ENCODE peak calls at places on chromosomes 1 and 21, in five cellular contexts. One of them, this sample, is unnamed.

GRCh38 chr1:10185759-10186158 is 24.6 kb upstream of the KIF1B start:
- DNase-seq in LNCaP clone FGC: no peak
- DNase-seq in NCI-H1694: no peak
- DNase-seq in stimulated activated CD4-positive, alpha-beta T cell treated with anti-CD3 and anti-CD28 coated beads, Interleukin-1b, Interleukin-23, amount 100 ng/mL, for 24 hours: no peak
- DNase-seq in foreskin keratinocyte: no peak
- DNase-seq in this sample: no peak

GRCh38 chr1:17527036-17527914 is 12.2 kb upstream of the ARHGEF10L start:
- DNase-seq in stimulated activated CD4-positive, alpha-beta T cell treated with anti-CD3 and anti-CD28 coated beads, Interleukin-1b, Interleukin-23, amount 100 ng/mL, for 24 hours: no peak
- DNase-seq in LNCaP clone FGC: no peak
- DNase-seq in foreskin keratinocyte: no peak
- DNase-seq in NCI-H1694: no peak
- DNase-seq in this sample: no peak

GRCh38 chr1:167467126-167467725 is 51.1 kb downstream of the CD247 start:
- DNase-seq in NCI-H1694: no peak
- DNase-seq in foreskin keratinocyte: peak; percentile 83
- DNase-seq in stimulated activated CD4-positive, alpha-beta T cell treated with anti-CD3 and anti-CD28 coated beads, Interleukin-1b, Interleukin-23, amount 100 ng/mL, for 24 hours: no peak
- DNase-seq in LNCaP clone FGC: no peak
- DNase-seq in this sample: no peak

GRCh38 chr1:222910699-222911098 is 95.9 kb downstream of the DISP1 start:
- DNase-seq in stimulated activated CD4-positive, alpha-beta T cell treated with anti-CD3 and anti-CD28 coated beads, Interleukin-1b, Interleukin-23, amount 100 ng/mL, for 24 hours: no peak
- DNase-seq in LNCaP clone FGC: no peak
- DNase-seq in foreskin keratinocyte: peak; percentile 48
- DNase-seq in NCI-H1694: no peak
- DNase-seq in this sample: no peak

GRCh38 chr1:166032901-166033371 is 133.9 kb downstream of the FAM78B start:
- DNase-seq in LNCaP clone FGC: peak; percentile 31
- DNase-seq in stimulated activated CD4-positive, alpha-beta T cell treated with anti-CD3 and anti-CD28 coated beads, Interleukin-1b, Interleukin-23, amount 100 ng/mL, for 24 hours: no peak
- DNase-seq in NCI-H1694: peak; percentile 98
- DNase-seq in foreskin keratinocyte: no peak
- DNase-seq in this sample: no peak

GRCh38 chr1:207840380-207840779 is 70.5 kb downstream of the CD34 start:
- DNase-seq in LNCaP clone FGC: no peak
- DNase-seq in stimulated activated CD4-positive, alpha-beta T cell treated with anti-CD3 and anti-CD28 coated beads, Interleukin-1b, Interleukin-23, amount 100 ng/mL, for 24 hours: no peak
- DNase-seq in foreskin keratinocyte: no peak
- DNase-seq in NCI-H1694: no peak
- DNase-seq in this sample: no peak

GRCh38 chr21:46349134-46349760 is 25.3 kb downstream of the PCNT start:
- DNase-seq in foreskin keratinocyte: no peak
- DNase-seq in NCI-H1694: no peak
- DNase-seq in stimulated activated CD4-positive, alpha-beta T cell treated with anti-CD3 and anti-CD28 coated beads, Interleukin-1b, Interleukin-23, amount 100 ng/mL, for 24 hours: no peak
- DNase-seq in LNCaP clone FGC: no peak
- DNase-seq in this sample: no peak

GRCh38 chr1:228079601-228080263 is 2.8 kb upstream of the ARF1 start:
- DNase-seq in LNCaP clone FGC: no peak
- DNase-seq in foreskin keratinocyte: no peak
- DNase-seq in stimulated activated CD4-positive, alpha-beta T cell treated with anti-CD3 and anti-CD28 coated beads, Interleukin-1b, Interleukin-23, amount 100 ng/mL, for 24 hours: no peak
- DNase-seq in NCI-H1694: no peak
- DNase-seq in this sample: no peak

GRCh38 chr1:221712198-221712684 is 29.6 kb downstream of the DUSP10 start:
- DNase-seq in LNCaP clone FGC: no peak
- DNase-seq in NCI-H1694: no peak
- DNase-seq in foreskin keratinocyte: peak; percentile 86
- DNase-seq in stimulated activated CD4-positive, alpha-beta T cell treated with anti-CD3 and anti-CD28 coated beads, Interleukin-1b, Interleukin-23, amount 100 ng/mL, for 24 hours: no peak
- DNase-seq in this sample: no peak

GRCh38 chr1:230517786-230518185 is 91.7 kb upstream of the PGBD5 start:
- DNase-seq in LNCaP clone FGC: no peak
- DNase-seq in NCI-H1694: peak; percentile 100
- DNase-seq in stimulated activated CD4-positive, alpha-beta T cell treated with anti-CD3 and anti-CD28 coated beads, Interleukin-1b, Interleukin-23, amount 100 ng/mL, for 24 hours: no peak
- DNase-seq in foreskin keratinocyte: peak; percentile 42
- DNase-seq in this sample: no peak

GRCh38 chr1:12049625-12050024 is 13.5 kb upstream of the TNFRSF8 start:
- DNase-seq in stimulated activated CD4-positive, alpha-beta T cell treated with anti-CD3 and anti-CD28 coated beads, Interleukin-1b, Interleukin-23, amount 100 ng/mL, for 24 hours: no peak
- DNase-seq in foreskin keratinocyte: no peak
- DNase-seq in LNCaP clone FGC: peak; percentile 83
- DNase-seq in NCI-H1694: no peak
- DNase-seq in this sample: no peak

GRCh38 chr1:202704601-202705000 is 5.7 kb downstream of the SYT2 start:
- DNase-seq in NCI-H1694: no peak
- DNase-seq in LNCaP clone FGC: no peak
- DNase-seq in stimulated activated CD4-positive, alpha-beta T cell treated with anti-CD3 and anti-CD28 coated beads, Interleukin-1b, Interleukin-23, amount 100 ng/mL, for 24 hours: no peak
- DNase-seq in foreskin keratinocyte: no peak
- DNase-seq in this sample: no peak

GRCh38 chr1:86154581-86155060 is 2.0 kb downstream of the COL24A1 start:
- DNase-seq in NCI-H1694: no peak
- DNase-seq in LNCaP clone FGC: no peak
- DNase-seq in foreskin keratinocyte: peak; percentile 26
- DNase-seq in stimulated activated CD4-positive, alpha-beta T cell treated with anti-CD3 and anti-CD28 coated beads, Interleukin-1b, Interleukin-23, amount 100 ng/mL, for 24 hours: no peak
- DNase-seq in this sample: no peak

GRCh38 chr21:38351961-38352521 is 95.2 kb downstream of the KCNJ15 start:
- DNase-seq in foreskin keratinocyte: peak; percentile 89
- DNase-seq in NCI-H1694: no peak
- DNase-seq in stimulated activated CD4-positive, alpha-beta T cell treated with anti-CD3 and anti-CD28 coated beads, Interleukin-1b, Interleukin-23, amount 100 ng/mL, for 24 hours: no peak
- DNase-seq in LNCaP clone FGC: no peak
- DNase-seq in this sample: no peak

GRCh38 chr1:244236101-244236500 is 185.0 kb downstream of the ZBTB18 start:
- DNase-seq in LNCaP clone FGC: no peak
- DNase-seq in foreskin keratinocyte: no peak
- DNase-seq in NCI-H1694: no peak
- DNase-seq in stimulated activated CD4-positive, alpha-beta T cell treated with anti-CD3 and anti-CD28 coated beads, Interleukin-1b, Interleukin-23, amount 100 ng/mL, for 24 hours: no peak
- DNase-seq in this sample: no peak

GRCh38 chr1:116262207-116262994 is 110.6 kb upstream of the ATP1A1 start:
- DNase-seq in stimulated activated CD4-positive, alpha-beta T cell treated with anti-CD3 and anti-CD28 coated beads, Interleukin-1b, Interleukin-23, amount 100 ng/mL, for 24 hours: no peak
- DNase-seq in NCI-H1694: no peak
- DNase-seq in foreskin keratinocyte: no peak
- DNase-seq in LNCaP clone FGC: no peak
- DNase-seq in this sample: no peak

GRCh38 chr1:91883470-91883869 is 2.5 kb downstream of the TGFBR3 start:
- DNase-seq in LNCaP clone FGC: no peak
- DNase-seq in NCI-H1694: peak; percentile 21
- DNase-seq in stimulated activated CD4-positive, alpha-beta T cell treated with anti-CD3 and anti-CD28 coated beads, Interleukin-1b, Interleukin-23, amount 100 ng/mL, for 24 hours: no peak
- DNase-seq in foreskin keratinocyte: peak; percentile 39
- DNase-seq in this sample: peak; percentile 32

GRCh38 chr1:2935766-2936390 is 85.4 kb upstream of the ACTRT2 start:
- DNase-seq in LNCaP clone FGC: no peak
- DNase-seq in foreskin keratinocyte: no peak
- DNase-seq in NCI-H1694: no peak
- DNase-seq in stimulated activated CD4-positive, alpha-beta T cell treated with anti-CD3 and anti-CD28 coated beads, Interleukin-1b, Interleukin-23, amount 100 ng/mL, for 24 hours: no peak
- DNase-seq in this sample: no peak

GRCh38 chr1:18038051-18038450 is 69.5 kb upstream of the IGSF21 start:
- DNase-seq in stimulated activated CD4-positive, alpha-beta T cell treated with anti-CD3 and anti-CD28 coated beads, Interleukin-1b, Interleukin-23, amount 100 ng/mL, for 24 hours: no peak
- DNase-seq in NCI-H1694: no peak
- DNase-seq in LNCaP clone FGC: no peak
- DNase-seq in foreskin keratinocyte: no peak
- DNase-seq in this sample: no peak

GRCh38 chr1:26239936-26240335 is 5.9 kb downstream of the CEP85 start:
- DNase-seq in LNCaP clone FGC: no peak
- DNase-seq in foreskin keratinocyte: no peak
- DNase-seq in stimulated activated CD4-positive, alpha-beta T cell treated with anti-CD3 and anti-CD28 coated beads, Interleukin-1b, Interleukin-23, amount 100 ng/mL, for 24 hours: no peak
- DNase-seq in NCI-H1694: no peak
- DNase-seq in this sample: no peak

GRCh38 chr1:64302971-64303370 is 99.5 kb downstream of the UBE2U start:
- DNase-seq in stimulated activated CD4-positive, alpha-beta T cell treated with anti-CD3 and anti-CD28 coated beads, Interleukin-1b, Interleukin-23, amount 100 ng/mL, for 24 hours: no peak
- DNase-seq in LNCaP clone FGC: no peak
- DNase-seq in foreskin keratinocyte: peak; percentile 30
- DNase-seq in NCI-H1694: no peak
- DNase-seq in this sample: no peak

GRCh38 chr1:239816090-239816812 is 275.4 kb upstream of the FMN2 start:
- DNase-seq in stimulated activated CD4-positive, alpha-beta T cell treated with anti-CD3 and anti-CD28 coated beads, Interleukin-1b, Interleukin-23, amount 100 ng/mL, for 24 hours: no peak
- DNase-seq in foreskin keratinocyte: peak; percentile 29
- DNase-seq in NCI-H1694: no peak
- DNase-seq in LNCaP clone FGC: no peak
- DNase-seq in this sample: no peak

GRCh38 chr1:29833596-29833995 is 597.3 kb downstream of the PTPRU start:
- DNase-seq in NCI-H1694: no peak
- DNase-seq in foreskin keratinocyte: no peak
- DNase-seq in stimulated activated CD4-positive, alpha-beta T cell treated with anti-CD3 and anti-CD28 coated beads, Interleukin-1b, Interleukin-23, amount 100 ng/mL, for 24 hours: no peak
- DNase-seq in LNCaP clone FGC: no peak
- DNase-seq in this sample: no peak

GRCh38 chr1:241734533-241734932 is 82.5 kb downstream of the WDR64 start:
- DNase-seq in foreskin keratinocyte: no peak
- DNase-seq in LNCaP clone FGC: no peak
- DNase-seq in stimulated activated CD4-positive, alpha-beta T cell treated with anti-CD3 and anti-CD28 coated beads, Interleukin-1b, Interleukin-23, amount 100 ng/mL, for 24 hours: no peak
- DNase-seq in NCI-H1694: no peak
- DNase-seq in this sample: no peak

GRCh38 chr1:160418483-160418882 is 18.1 kb downstream of the VANGL2 start:
- DNase-seq in stimulated activated CD4-positive, alpha-beta T cell treated with anti-CD3 and anti-CD28 coated beads, Interleukin-1b, Interleukin-23, amount 100 ng/mL, for 24 hours: no peak
- DNase-seq in NCI-H1694: no peak
- DNase-seq in foreskin keratinocyte: no peak
- DNase-seq in LNCaP clone FGC: no peak
- DNase-seq in this sample: no peak

GRCh38 chr1:55623339-55623738 is 408.2 kb upstream of the USP24 start:
- DNase-seq in stimulated activated CD4-positive, alpha-beta T cell treated with anti-CD3 and anti-CD28 coated beads, Interleukin-1b, Interleukin-23, amount 100 ng/mL, for 24 hours: no peak
- DNase-seq in NCI-H1694: no peak
- DNase-seq in LNCaP clone FGC: no peak
- DNase-seq in foreskin keratinocyte: no peak
- DNase-seq in this sample: no peak

GRCh38 chr1:239893127-239893731 is 198.5 kb upstream of the FMN2 start:
- DNase-seq in foreskin keratinocyte: no peak
- DNase-seq in stimulated activated CD4-positive, alpha-beta T cell treated with anti-CD3 and anti-CD28 coated beads, Interleukin-1b, Interleukin-23, amount 100 ng/mL, for 24 hours: no peak
- DNase-seq in NCI-H1694: no peak
- DNase-seq in LNCaP clone FGC: peak; percentile 31
- DNase-seq in this sample: no peak

GRCh38 chr1:116508984-116509980 is 61.5 kb downstream of the CD58 start:
- DNase-seq in foreskin keratinocyte: peak; percentile 94
- DNase-seq in stimulated activated CD4-positive, alpha-beta T cell treated with anti-CD3 and anti-CD28 coated beads, Interleukin-1b, Interleukin-23, amount 100 ng/mL, for 24 hours: no peak
- DNase-seq in NCI-H1694: no peak
- DNase-seq in LNCaP clone FGC: no peak
- DNase-seq in this sample: no peak

GRCh38 chr1:159854693-159855192 is 7.7 kb downstream of the VSIG8 start:
- DNase-seq in foreskin keratinocyte: no peak
- DNase-seq in stimulated activated CD4-positive, alpha-beta T cell treated with anti-CD3 and anti-CD28 coated beads, Interleukin-1b, Interleukin-23, amount 100 ng/mL, for 24 hours: peak; percentile 50
- DNase-seq in NCI-H1694: no peak
- DNase-seq in LNCaP clone FGC: no peak
- DNase-seq in this sample: no peak

GRCh38 chr1:29397256-29397590 is 160.9 kb downstream of the PTPRU start:
- DNase-seq in NCI-H1694: no peak
- DNase-seq in foreskin keratinocyte: no peak
- DNase-seq in stimulated activated CD4-positive, alpha-beta T cell treated with anti-CD3 and anti-CD28 coated beads, Interleukin-1b, Interleukin-23, amount 100 ng/mL, for 24 hours: no peak
- DNase-seq in LNCaP clone FGC: no peak
- DNase-seq in this sample: no peak

GRCh38 chr1:209425959-209426358 is 157.6 kb upstream of the CAMK1G start:
- DNase-seq in NCI-H1694: no peak
- DNase-seq in LNCaP clone FGC: no peak
- DNase-seq in stimulated activated CD4-positive, alpha-beta T cell treated with anti-CD3 and anti-CD28 coated beads, Interleukin-1b, Interleukin-23, amount 100 ng/mL, for 24 hours: no peak
- DNase-seq in foreskin keratinocyte: no peak
- DNase-seq in this sample: no peak

GRCh38 chr21:45629046-45629981 is 14.2 kb upstream of the PCBP3 start:
- DNase-seq in NCI-H1694: no peak
- DNase-seq in foreskin keratinocyte: no peak
- DNase-seq in stimulated activated CD4-positive, alpha-beta T cell treated with anti-CD3 and anti-CD28 coated beads, Interleukin-1b, Interleukin-23, amount 100 ng/mL, for 24 hours: no peak
- DNase-seq in LNCaP clone FGC: no peak
- DNase-seq in this sample: no peak

GRCh38 chr1:219716611-219717114 is 103.8 kb upstream of the ZC3H11B start:
- DNase-seq in NCI-H1694: no peak
- DNase-seq in stimulated activated CD4-positive, alpha-beta T cell treated with anti-CD3 and anti-CD28 coated beads, Interleukin-1b, Interleukin-23, amount 100 ng/mL, for 24 hours: no peak
- DNase-seq in LNCaP clone FGC: no peak
- DNase-seq in foreskin keratinocyte: no peak
- DNase-seq in this sample: no peak

GRCh38 chr1:66685265-66685664 is 67.0 kb upstream of the DYNLT5 start:
- DNase-seq in NCI-H1694: no peak
- DNase-seq in stimulated activated CD4-positive, alpha-beta T cell treated with anti-CD3 and anti-CD28 coated beads, Interleukin-1b, Interleukin-23, amount 100 ng/mL, for 24 hours: no peak
- DNase-seq in LNCaP clone FGC: no peak
- DNase-seq in foreskin keratinocyte: no peak
- DNase-seq in this sample: no peak

GRCh38 chr1:103208844-103209243 is 100.5 kb upstream of the COL11A1 start:
- DNase-seq in NCI-H1694: no peak
- DNase-seq in stimulated activated CD4-positive, alpha-beta T cell treated with anti-CD3 and anti-CD28 coated beads, Interleukin-1b, Interleukin-23, amount 100 ng/mL, for 24 hours: no peak
- DNase-seq in foreskin keratinocyte: no peak
- DNase-seq in LNCaP clone FGC: no peak
- DNase-seq in this sample: no peak

This sample was measured in D721Med.